ENCODE peak calls at places on chromosomes 7 and 10, in six cellular contexts. S is mesendoderm, X is H9, A is mesenchymal stem cell, I is IMR-90, D is H1. V is an unnamed sample.

GRCh38 chr7:74325230-74325565 is 36.0 kb downstream of the CLIP2 start:
- DNase-seq in A (no peak), D (no peak), X (no peak), I (no peak), S (no peak), V (no peak)

GRCh38 chr10:98470850-98471249 is 24.1 kb upstream of the HPS1 start:
- DNase-seq in D (no peak), S (no peak), A (no peak), X (no peak), I (no peak), V (no peak)

GRCh38 chr10:59736749-59737148 is 16.5 kb downstream of the MRLN start:
- DNase-seq in X (no peak), A (no peak), S (no peak), D (no peak), I (no peak), V (no peak)

GRCh38 chr10:46222364-46222935 is 64.3 kb upstream of the ANTXRL start:
- DNase-seq in X (no peak), A (no peak), D (no peak), I (peak), S (no peak), V (no peak)

GRCh38 chr7:90488220-90488619 is 18.8 kb downstream of the PTTG1IP2 start:
- DNase-seq in S (no peak), X (no peak), D (no peak), I (no peak), A (no peak), V (no peak)

GRCh38 chr10:44510716-44511115 is 125.8 kb upstream of the CXCL12 start:
- DNase-seq in I (peak), X (no peak), A (no peak), D (no peak), S (no peak), V (no peak)

GRCh38 chr7:7221602-7222038 is 39.3 kb downstream of the C1GALT1 start:
- DNase-seq in D (no peak), S (peak), A (peak), X (no peak), I (peak), V (no peak)

GRCh38 chr10:68826764-68827591 is at the start of gene STOX1:
- DNase-seq in X (peak), S (peak), A (peak), I (peak), D (peak), V (peak)

GRCh38 chr10:119025336-119025735 is 4.2 kb upstream of the NANOS1 start:
- DNase-seq in A (peak), X (no peak), I (peak), S (peak), D (no peak), V (no peak)

GRCh38 chr7:12490105-12490688 is 80.3 kb upstream of the SCIN start:
- DNase-seq in X (no peak), A (peak), I (peak), D (no peak), S (peak), V (no peak)

GRCh38 chr7:29748286-29749099 is 57.8 kb upstream of the WIPF3 start:
- DNase-seq in A (peak), X (no peak), I (peak), S (peak), D (no peak), V (no peak)

GRCh38 chr7:7761340-7761973 is 43.0 kb upstream of the RPA3 start:
- DNase-seq in I (peak), D (no peak), S (no peak), X (no peak), A (peak), V (no peak)

GRCh38 chr7:29126804-29127203 is 19.5 kb downstream of the CPVL start:
- DNase-seq in X (no peak), I (no peak), D (no peak), S (no peak), A (no peak), V (no peak)

GRCh38 chr7:97381815-97382214 is 264.3 kb downstream of the SDHAF3 start:
- DNase-seq in D (no peak), A (no peak), I (no peak), S (no peak), X (no peak), V (no peak)

GRCh38 chr7:55992346-55992745 is 28.0 kb downstream of the NIPSNAP2 start:
- DNase-seq in I (no peak), D (no peak), A (no peak), X (no peak), S (no peak), V (no peak)

GRCh38 chr7:69309601-69310000 is 288.7 kb upstream of the AUTS2 start:
- DNase-seq in X (no peak), S (no peak), A (no peak), I (no peak), D (no peak), V (no peak)

GRCh38 chr7:128937647-128938523 is at the start of gene IRF5:
- DNase-seq in A (no peak), S (no peak), X (peak), I (no peak), D (no peak), V (no peak)

GRCh38 chr7:10070899-10071298 is 902.8 kb upstream of the PHF14 start:
- DNase-seq in A (no peak), X (no peak), I (no peak), D (no peak), S (no peak), V (no peak)

GRCh38 chr7:4208086-4208485 is 474.0 kb upstream of the FOXK1 start:
- DNase-seq in D (no peak), I (no peak), X (no peak), A (no peak), S (no peak), V (no peak)

GRCh38 chr10:102153093-102153620 is 968 bp downstream of the NOLC1 start:
- DNase-seq in A (peak), I (peak), D (no peak), X (no peak), S (peak), V (no peak)

GRCh38 chr10:103564799-103565365 is 71.4 kb downstream of the NEURL1 start:
- DNase-seq in S (peak), X (peak), D (no peak), A (no peak), I (no peak), V (no peak)

GRCh38 chr7:66576646-66577045 is 52.0 kb upstream of the KCTD7 start:
- DNase-seq in D (no peak), I (no peak), X (no peak), S (no peak), A (no peak), V (no peak)

GRCh38 chr7:105787793-105788192 is 88.6 kb downstream of the ATXN7L1 start:
- DNase-seq in I (no peak), D (no peak), A (no peak), X (no peak), S (no peak), V (no peak)

GRCh38 chr7:133748443-133749407 is 378.4 kb upstream of the LRGUK start:
- DNase-seq in A (no peak), D (no peak), I (no peak), S (no peak), X (no peak), V (no peak)

GRCh38 chr7:75869776-75870379 is 9.0 kb upstream of the RHBDD2 start:
- DNase-seq in D (no peak), I (no peak), X (no peak), S (no peak), A (no peak), V (no peak)

GRCh38 chr10:36367362-36367761 is 725.3 kb upstream of the FZD8 start:
- DNase-seq in I (no peak), S (no peak), A (no peak), X (no peak), D (no peak), V (no peak)

GRCh38 chr10:128307819-128308218 is 181.6 kb upstream of the MKI67 start:
- DNase-seq in X (peak), I (no peak), A (no peak), S (no peak), D (no peak), V (no peak)

GRCh38 chr10:6607187-6607586 is 27.1 kb upstream of the PRKCQ start:
- DNase-seq in S (no peak), A (no peak), I (no peak), D (no peak), X (no peak), V (no peak)

GRCh38 chr10:119235381-119235780 is 28.0 kb downstream of the GRK5 start:
- DNase-seq in I (peak), X (no peak), D (no peak), S (no peak), A (no peak), V (no peak)

GRCh38 chr7:155001756-155002410 is 1.0 kb downstream of the PAXIP1 start:
- DNase-seq in X (no peak), S (no peak), D (no peak), I (no peak), A (peak), V (no peak)

GRCh38 chr7:68306692-68307107 is 1291.6 kb upstream of the AUTS2 start:
- DNase-seq in X (no peak), A (no peak), I (no peak), S (no peak), D (no peak), V (no peak)

GRCh38 chr10:113199459-113199858 is 249.4 kb downstream of the TCF7L2 start:
- DNase-seq in D (no peak), I (peak), S (no peak), A (peak), X (no peak), V (no peak)

GRCh38 chr10:34655286-34656170 is 159.6 kb downstream of the PARD3 start:
- DNase-seq in S (peak), D (peak), I (peak), A (peak), X (no peak), V (peak)
- H2BK15ac ChIP-seq in S (no peak), D (no peak), I (no peak), A (no peak), X (no peak), V (no peak)

GRCh38 chr7:115593111-115593510 is 437.5 kb downstream of the TFEC start:
- DNase-seq in X (no peak), S (no peak), D (no peak), A (no peak), I (no peak), V (no peak)
- H2BK15ac ChIP-seq in X (no peak), S (no peak), D (no peak), A (no peak), I (no peak), V (no peak)

GRCh38 chr10:123570898-123571515 is 95.1 kb upstream of the GPR26 start:
- DNase-seq in D (no peak), A (no peak), S (no peak), X (peak), I (no peak), V (no peak)
- H2BK15ac ChIP-seq in D (peak), A (no peak), S (no peak), X (no peak), I (no peak), V (no peak)

GRCh38 chr7:25995893-25996529 is 156.0 kb upstream of the NFE2L3 start:
- DNase-seq in D (no peak), S (peak), I (no peak), A (no peak), X (no peak), V (no peak)
- H2BK15ac ChIP-seq in D (no peak), S (no peak), I (no peak), A (no peak), X (no peak), V (no peak)

GRCh38 chr7:83077328-83077727 is 85.4 kb downstream of the PCLO start:
- DNase-seq in A (no peak), S (no peak), X (no peak), I (no peak), D (no peak), V (no peak)

GRCh38 chr7:83072576-83073517 is 89.8 kb downstream of the PCLO start:
- DNase-seq in X (no peak), D (no peak), I (no peak), A (no peak), S (no peak), V (no peak)
- H2BK15ac ChIP-seq in X (no peak), D (no peak), I (no peak), A (no peak), S (no peak), V (no peak)

GRCh38 chr10:116168329-116168728 is 104.7 kb downstream of the GFRA1 start:
- DNase-seq in S (no peak), D (no peak), A (no peak), I (no peak), X (no peak), V (no peak)

GRCh38 chr10:116164291-116164690 is 108.7 kb downstream of the GFRA1 start:
- DNase-seq in X (no peak), S (no peak), I (no peak), A (no peak), D (no peak), V (no peak)

GRCh38 chr10:116170815-116171250 is 102.2 kb downstream of the GFRA1 start:
- DNase-seq in X (no peak), D (no peak), I (peak), S (peak), A (peak), V (peak)

GRCh38 chr10:116169782-116170181 is 103.2 kb downstream of the GFRA1 start:
- DNase-seq in S (no peak), I (no peak), D (no peak), A (no peak), X (no peak), V (no peak)

GRCh38 chr10:116168745-116169144 is 104.3 kb downstream of the GFRA1 start:
- DNase-seq in S (no peak), D (no peak), X (no peak), I (no peak), A (no peak), V (no peak)
- H2BK15ac ChIP-seq in S (no peak), D (no peak), X (no peak), I (no peak), A (no peak), V (no peak)

GRCh38 chr10:71693377-71693776 is 26.2 kb downstream of the C10orf105 start:
- DNase-seq in X (no peak), I (no peak), D (no peak), S (no peak), A (no peak), V (no peak)

GRCh38 chr10:71694567-71694968 is 25.0 kb downstream of the C10orf105 start:
- DNase-seq in X (no peak), D (no peak), I (no peak), S (no peak), A (no peak), V (no peak)

GRCh38 chr10:71694039-71694471 is 25.5 kb downstream of the C10orf105 start:
- DNase-seq in D (no peak), I (no peak), X (no peak), S (no peak), A (no peak), V (no peak)

GRCh38 chr10:71691405-71691804 is 28.2 kb downstream of the C10orf105 start:
- DNase-seq in X (no peak), D (no peak), S (no peak), I (no peak), A (no peak), V (no peak)

DNA sequence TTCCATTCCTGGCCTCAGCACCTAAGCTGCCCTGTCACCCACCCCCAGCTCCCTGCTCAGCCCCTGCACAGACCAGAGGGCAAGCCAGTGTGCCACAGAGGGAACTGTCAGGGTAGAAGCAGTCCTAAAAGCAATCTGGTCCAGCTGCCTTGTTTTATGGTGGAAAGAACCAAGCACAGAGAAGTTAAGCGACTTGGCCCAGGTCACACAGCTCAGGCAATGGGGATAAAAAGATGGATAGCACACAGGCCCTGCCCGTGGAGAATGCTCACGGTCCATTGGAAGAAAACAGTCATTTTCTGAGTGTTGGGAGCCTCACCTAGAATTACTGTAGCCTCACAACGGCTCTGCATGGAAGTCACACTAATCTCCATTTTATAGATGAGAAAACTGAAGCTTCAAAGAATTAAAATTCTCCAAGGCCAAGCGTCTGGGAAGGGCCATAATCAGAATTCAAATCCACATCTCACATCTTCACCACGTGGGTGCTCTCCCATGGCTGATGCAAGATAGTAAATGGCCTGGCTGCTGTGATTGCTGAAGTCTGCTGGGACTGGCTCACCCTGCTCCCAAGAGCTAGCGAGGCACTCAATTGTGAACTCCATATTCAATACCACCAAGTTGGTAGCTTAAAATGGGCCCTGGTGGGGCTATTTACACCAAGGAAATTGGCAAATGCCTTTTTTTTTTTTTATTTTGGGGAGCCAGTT is 26.8 kb downstream of the C10orf105 start:
- DNase-seq in S (no peak), A (no peak), I (no peak), X (no peak), D (no peak), V (no peak)
- H2BK15ac ChIP-seq in S (no peak), A (no peak), I (no peak), X (no peak), D (no peak), V (no peak)